ENCODE peak calls at places on chromosomes 16 and 17, in ten cellular contexts. N, L, S, J, O, A, V, Y, X and F are unnamed samples.

GRCh38 chr17:63843387-63844292 is 1.2 kb upstream of the SMARCD2 start:
- DNase-seq in S (peak; percentile 68), O (peak; percentile 44), Y (peak; percentile 68), A (peak; percentile 41), J (peak; percentile 86), V (peak; percentile 84), X (peak; percentile 40), L (no peak), N (peak; percentile 51), F (peak; percentile 18)

GRCh38 chr16:57260294-57260929 is 15.4 kb downstream of the ARL2BP start:
- DNase-seq in J (peak; percentile 57), S (no peak), L (peak; percentile 60), Y (peak; percentile 79), N (no peak), X (no peak), O (peak; percentile 50), V (peak; percentile 54), A (peak; percentile 24), F (no peak)

GRCh38 chr16:11916524-11917285 is 949 bp upstream of the GSPT1 start:
- DNase-seq in J (peak; percentile 79), Y (peak; percentile 63), S (peak; percentile 64), V (peak; percentile 71), L (no peak), X (no peak), O (no peak), N (peak; percentile 61), A (peak; percentile 60), F (peak; percentile 66)

GRCh38 chr16:57722651-57723050 is 12.9 kb upstream of the KATNB1 start:
- DNase-seq in X (no peak), S (no peak), A (no peak), J (no peak), V (no peak), L (no peak), Y (no peak), O (no peak), N (no peak), F (no peak)

GRCh38 chr17:77641718-77642117 is 316.8 kb upstream of the TNRC6C start:
- DNase-seq in O (no peak), N (no peak), S (no peak), A (no peak), X (no peak), J (no peak), L (no peak), Y (no peak), V (no peak), F (no peak)

GRCh38 chr17:7351665-7352558 is at the start of gene KCTD11:
- DNase-seq in N (peak; percentile 96), A (peak; percentile 97), Y (peak; percentile 91), O (peak; percentile 64), L (peak; percentile 58), J (peak; percentile 84), V (peak; percentile 94), X (peak; percentile 79), S (peak; percentile 94), F (peak; percentile 65)

GRCh38 chr17:40576113-40576740 is 11.0 kb upstream of the CCR7 start:
- DNase-seq in J (no peak), N (no peak), O (no peak), V (no peak), L (no peak), A (no peak), Y (no peak), S (no peak), X (no peak), F (no peak)

GRCh38 chr17:58205936-58206335 is 13.1 kb downstream of the MKS1 start:
- DNase-seq in J (no peak), N (no peak), Y (no peak), S (no peak), X (no peak), L (no peak), A (no peak), O (no peak), V (no peak), F (no peak)

GRCh38 chr17:44432254-44433157 is 43.1 kb upstream of the ITGA2B start:
- DNase-seq in L (no peak), S (no peak), N (no peak), O (no peak), J (no peak), A (no peak), Y (no peak), X (no peak), V (no peak), F (no peak)

GRCh38 chr16:67531247-67531646 is 2.6 kb downstream of the RIPOR1 start:
- DNase-seq in Y (no peak), A (no peak), X (no peak), V (no peak), L (no peak), O (no peak), S (peak; percentile 53), J (no peak), N (no peak), F (no peak)

DNA sequence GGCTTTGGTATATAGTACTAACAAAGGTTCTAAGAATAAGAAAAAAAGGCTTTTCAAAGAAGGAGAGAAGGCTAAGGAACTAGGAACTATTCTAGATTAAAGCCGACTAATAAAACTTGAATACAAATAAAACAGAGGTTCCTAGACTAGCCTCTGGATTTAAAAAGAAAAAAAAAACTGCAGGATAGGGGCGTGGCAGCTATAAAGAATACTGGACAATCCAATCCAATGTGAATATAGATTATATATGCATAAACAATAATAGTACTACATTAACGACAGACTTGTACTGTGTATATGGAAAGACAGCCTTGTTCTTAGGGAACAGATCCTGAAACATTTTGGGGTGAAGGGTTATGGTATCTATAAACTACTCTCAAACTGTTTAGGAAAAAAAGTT is 23.9 kb upstream of the ANKFY1 start:
- DNase-seq in S (no peak), N (no peak), L (no peak), Y (no peak), J (no peak), X (no peak), A (no peak), O (no peak), V (no peak), F (no peak)
- TF ChIP-seq CTCF in S (no peak), N (no peak), L (no peak), Y (no peak), J (no peak), X (no peak), A (no peak), O (no peak), V (no peak), F (no peak)

DNA sequence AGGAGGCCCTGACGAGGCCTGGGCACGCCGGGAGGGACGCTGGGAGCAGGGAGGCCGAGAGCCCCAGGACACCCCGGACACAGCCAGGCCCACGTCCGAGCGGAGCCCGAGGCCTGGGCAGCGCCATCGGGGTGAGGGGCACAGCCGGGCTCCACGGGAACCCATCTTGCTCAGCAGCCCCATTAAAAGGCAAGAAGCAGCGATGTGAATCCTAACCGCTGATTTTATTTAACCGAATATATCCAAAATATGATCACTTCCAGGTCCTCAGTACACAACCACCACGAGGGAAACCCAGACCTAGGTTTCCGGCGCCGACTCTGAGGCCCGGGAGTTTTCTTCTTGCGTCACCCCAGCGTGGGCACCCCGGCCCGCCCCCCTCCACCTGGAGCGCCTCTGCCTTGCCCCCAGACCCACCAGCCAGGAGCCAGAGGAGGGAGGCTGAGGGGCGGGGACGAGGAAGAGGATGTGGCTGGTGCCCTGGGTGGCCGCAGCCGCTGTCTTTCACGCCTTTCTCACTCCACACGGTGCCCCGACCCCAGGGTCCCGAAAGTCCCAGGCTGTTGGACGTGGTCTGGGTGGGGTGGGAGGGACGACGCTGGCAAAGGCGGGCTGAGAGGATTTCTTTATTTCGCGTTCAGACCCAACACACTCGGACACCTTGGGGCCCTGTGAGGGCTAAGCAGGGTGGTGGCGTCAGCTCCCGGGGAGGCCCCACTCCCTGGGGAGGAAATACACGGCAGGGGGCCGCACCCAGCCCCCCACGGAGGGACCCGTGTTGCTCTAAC is 568 bp upstream of the CCDC154 start:
- DNase-seq in Y (no peak), V (no peak), S (no peak), J (no peak), N (no peak), A (no peak), X (no peak), L (no peak), O (no peak), F (no peak)
- H3K4me3 ChIP-seq in Y (no peak overlapping the region), V (no peak overlapping the region), S (no peak overlapping the region), J (no peak overlapping the region), N (no peak overlapping the region), A (no peak overlapping the region), X (no peak overlapping the region), L (no peak overlapping the region), O (no peak overlapping the region), F (no peak overlapping the region)

GRCh38 chr17:31523862-31524730 is 132.6 kb downstream of the RAB11FIP4 start:
- DNase-seq in X (no peak), A (no peak), S (no peak), O (no peak), N (no peak), L (no peak), Y (no peak), J (no peak), V (no peak), F (no peak)

GRCh38 chr17:31518478-31518877 is 127.0 kb downstream of the RAB11FIP4 start:
- DNase-seq in J (no peak), Y (no peak), A (no peak), X (no peak), N (no peak), L (no peak), V (no peak), S (no peak), O (no peak), F (no peak)

GRCh38 chr17:31522284-31522931 is 130.9 kb downstream of the RAB11FIP4 start:
- DNase-seq in N (no peak), X (no peak), S (no peak), V (no peak), O (no peak), L (no peak), A (no peak), J (no peak), Y (no peak), F (no peak)

GRCh38 chr17:31522987-31523495 is 131.6 kb downstream of the RAB11FIP4 start:
- DNase-seq in Y (no peak), J (no peak), N (no peak), A (no peak), X (no peak), L (no peak), O (no peak), S (no peak), V (no peak), F (no peak)

DNA sequence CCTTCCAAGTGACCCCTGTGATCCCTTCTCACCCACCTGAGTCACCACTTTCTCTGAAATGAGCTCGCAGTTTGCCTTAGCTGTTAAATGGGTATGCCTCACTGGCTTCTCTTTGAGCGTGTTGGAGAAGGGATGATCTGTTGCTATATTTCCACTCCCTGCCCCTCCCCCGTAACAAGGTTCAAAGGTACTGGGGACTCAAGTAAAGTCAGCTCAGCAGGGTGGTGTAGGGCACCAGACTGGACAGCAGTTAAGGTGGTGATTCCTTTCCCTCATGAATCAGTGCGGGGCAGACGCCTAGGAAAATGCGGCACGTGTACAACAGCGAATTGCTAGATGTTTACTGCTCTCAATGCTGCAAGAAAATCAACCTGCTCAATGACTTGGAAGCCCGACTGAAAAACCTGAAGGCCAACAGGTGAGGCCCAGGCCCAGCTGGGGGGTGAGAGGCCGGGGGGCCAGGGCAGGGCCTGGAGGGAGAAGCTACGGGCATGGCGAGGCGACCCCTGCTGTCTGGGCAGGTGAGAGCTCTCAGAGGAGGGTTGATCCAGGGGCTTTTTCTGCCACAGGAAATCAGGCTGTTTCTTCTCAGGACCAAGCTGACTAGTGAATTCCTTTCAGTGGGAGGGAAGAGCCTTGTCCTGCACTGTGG is 130.3 kb downstream of the RAB11FIP4 start:
- DNase-seq in L (no peak), O (no peak), S (no peak), N (no peak), A (no peak), Y (no peak), J (no peak), X (no peak), V (no peak), F (no peak)
- TF ChIP-seq CTCF in L (no peak), O (no peak), S (no peak), N (no peak), A (no peak), Y (no peak), J (no peak), X (no peak), V (no peak), F (no peak)

GRCh38 chr16:25108054-25108453 is 3.5 kb upstream of the LCMT1 start:
- DNase-seq in L (no peak), N (no peak), S (no peak), J (no peak), X (no peak), V (no peak), A (no peak), O (no peak), Y (no peak), F (no peak)
- H3K4me3 ChIP-seq in L (no peak overlapping the region), N (no peak overlapping the region), S (no peak overlapping the region), J (no peak overlapping the region), X (no peak overlapping the region), V (no peak overlapping the region), A (no peak overlapping the region), O (no peak overlapping the region), Y (no peak overlapping the region), F (no peak overlapping the region)